ENCODE peak calls at places on chromosomes 6 and 20, in seven cellular contexts. B is stomach; Y is fibroblast of lung; Q is CD4-positive, CD25-positive, alpha-beta regulatory T cell; W is small intestine; S is GM23248; K is right cardiac atrium. I is an unnamed sample. For H3K4me1, the result is how much of the 10 kb centered on the place peaks cover.

GRCh38 chr6:134398453-134398852 is 80.5 kb upstream of the SGK1 start:
- DNase-seq in Q (no peak), W (no peak), S (no peak), Y (no peak), K (no peak), B (no peak), I (peak)

GRCh38 chr6:34518669-34519365 is 37.3 kb downstream of the SPDEF start:
- DNase-seq in Q (no peak), K (no peak), B (no peak), Y (no peak), S (no peak), W (no peak), I (peak)

GRCh38 chr20:56388882-56389281 is 3.1 kb downstream of the AURKA start:
- DNase-seq in K (no peak), Q (no peak), B (no peak), Y (no peak), W (no peak), S (no peak), I (no peak)

GRCh38 chr6:117728626-117729025 is 53.4 kb downstream of the NUS1 start:
- DNase-seq in Q (no peak), S (no peak), W (no peak), Y (no peak), K (no peak), B (no peak), I (no peak)

GRCh38 chr20:46004813-46005505 is 3.7 kb upstream of the MMP9 start:
- DNase-seq in W (peak), K (no peak), Y (no peak), Q (peak), S (no peak), B (peak), I (no peak)

GRCh38 chr6:99219788-99220187 is 129.7 kb downstream of the FAXC start:
- DNase-seq in S (no peak), W (peak), K (no peak), Q (no peak), B (peak), Y (no peak), I (no peak)

GRCh38 chr6:5398530-5398929 is 137.2 kb downstream of the FARS2 start:
- DNase-seq in S (peak), Y (peak), Q (peak), B (no peak), W (peak), K (no peak), I (no peak)

GRCh38 chr20:32526125-32526524 is 59.0 kb downstream of the NOL4L start:
- DNase-seq in B (no peak), K (no peak), Y (no peak), S (no peak), W (no peak), Q (no peak), I (peak)

GRCh38 chr6:144185133-144185836 is 35.0 kb downstream of the STX11 start:
- DNase-seq in Q (no peak), B (no peak), W (no peak), S (peak), K (no peak), Y (no peak), I (no peak)

GRCh38 chr6:92110390-92110789 is 1309.0 kb downstream of the EPHA7 start:
- DNase-seq in Q (no peak), K (no peak), S (no peak), W (peak), Y (no peak), B (no peak), I (no peak)

GRCh38 chr6:39882567-39882953 is 51.7 kb downstream of the MOCS1 start:
- DNase-seq in B (no peak), K (peak), W (no peak), Q (no peak), Y (peak), S (peak), I (no peak)

DNA sequence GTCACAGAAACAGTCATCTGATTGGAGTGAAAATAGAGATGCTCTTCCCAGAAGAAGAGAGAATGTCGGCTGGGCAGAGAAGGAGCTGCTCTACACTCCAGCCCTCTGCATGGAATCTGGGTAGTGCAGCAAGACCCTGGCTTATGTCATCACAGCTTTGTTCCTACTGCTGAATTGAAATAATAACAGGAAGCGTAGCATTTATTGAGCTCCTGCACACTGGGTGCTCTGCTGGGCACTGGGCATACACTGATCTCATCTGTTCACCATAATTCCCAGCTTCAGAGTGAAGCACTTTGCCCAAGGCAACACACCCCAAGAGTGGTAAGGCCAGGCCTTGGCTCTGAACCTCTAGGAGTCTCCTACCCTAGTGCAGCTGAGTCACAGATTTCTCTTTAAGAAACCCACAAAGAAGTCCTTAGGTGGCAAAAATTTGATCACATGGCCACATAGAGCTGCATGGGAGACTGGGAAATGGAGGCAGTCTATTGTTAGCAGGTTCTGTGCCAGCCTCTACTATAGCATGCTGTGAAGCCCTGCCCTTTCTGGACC is 3.9 kb upstream of the SDCBP2 start:
- DNase-seq in Y (no peak), K (no peak), B (no peak), Q (no peak), W (no peak), S (no peak), I (no peak)
- H3K4me1 ChIP-seq in Y (under half), K (under half), B (under half), Q (under half), W (under half), S (under half), I (half or more)

DNA sequence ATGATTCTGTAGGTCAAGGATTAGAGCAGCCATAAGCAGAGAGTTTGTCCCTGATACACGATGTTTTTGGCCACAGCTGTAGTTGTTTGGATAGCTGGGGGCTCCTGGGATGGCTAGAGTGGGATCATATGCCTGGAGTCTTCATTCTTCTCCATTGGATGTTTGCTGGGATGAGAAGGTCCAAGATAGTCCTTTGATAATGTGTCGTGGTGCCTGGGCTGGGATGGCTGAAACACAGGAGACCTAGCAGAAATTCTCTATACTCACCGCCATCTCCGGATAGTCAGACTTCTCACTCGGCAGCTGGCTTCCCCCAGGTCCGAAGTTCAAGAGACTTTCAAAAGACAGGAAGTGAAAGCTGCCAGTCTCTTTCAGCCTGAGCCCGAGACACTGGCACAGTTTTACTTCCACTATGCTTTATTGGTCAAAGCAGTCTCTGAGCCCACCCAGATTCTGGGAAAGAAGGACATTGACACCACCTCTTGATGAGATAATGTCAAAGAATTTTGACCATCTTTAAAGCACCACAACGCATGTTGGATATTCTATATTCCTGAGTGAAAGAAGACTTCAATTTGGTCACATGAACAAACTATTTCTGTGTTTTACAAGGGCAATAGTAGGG is 16.0 kb downstream of the MARCKS start:
- DNase-seq in Q (no peak), W (peak), B (peak), Y (no peak), S (no peak), K (peak), I (peak)
- H3K4me3 ChIP-seq in Q (no peak), W (no peak), B (peak), Y (no peak), S (no peak), K (peak), I (peak)

DNA sequence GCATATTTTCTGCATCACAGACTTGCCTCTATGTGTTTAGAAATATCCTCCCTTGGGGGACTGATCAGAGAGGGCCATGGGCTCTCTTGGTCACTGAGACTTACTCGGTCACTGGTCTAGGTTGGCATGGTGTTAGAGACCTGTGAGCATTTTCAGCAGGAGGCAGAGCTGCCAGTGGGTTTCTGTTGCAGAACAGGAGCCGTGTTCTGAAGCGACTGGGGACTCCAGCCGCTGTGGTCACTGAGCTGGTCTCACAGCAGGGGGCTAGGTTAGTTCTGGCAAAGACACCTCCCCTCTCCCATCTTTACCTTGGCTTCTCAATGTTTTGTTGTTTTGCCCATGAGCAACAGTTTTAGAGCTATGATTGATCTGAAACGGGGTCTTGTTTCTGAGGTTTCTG is 8.7 kb downstream of the TMEM181 start:
- DNase-seq in S (no peak), W (no peak), Q (no peak), K (no peak), B (no peak), Y (no peak), I (no peak)
- H3K4me1 ChIP-seq in S (under half), W (under half), Q (half or more), K (under half), B (under half), Y (under half), I (under half)

GRCh38 chr6:35718911-35719381 is 17.9 kb upstream of the ARMC12 start:
- DNase-seq in B (no peak), Y (peak), W (no peak), K (peak), S (no peak), Q (no peak), I (no peak)

GRCh38 chr6:35717449-35718353 is 19.1 kb upstream of the ARMC12 start:
- DNase-seq in S (no peak), B (no peak), Q (no peak), W (no peak), K (no peak), Y (no peak), I (no peak)

GRCh38 chr6:35719407-35719829 is 17.4 kb upstream of the ARMC12 start:
- DNase-seq in B (no peak), Q (no peak), Y (no peak), K (no peak), S (no peak), W (no peak), I (no peak)

GRCh38 chr6:35716798-35717197 is 20.0 kb upstream of the ARMC12 start:
- DNase-seq in W (peak), Y (no peak), B (no peak), K (no peak), S (no peak), Q (no peak), I (no peak)

GRCh38 chr6:35718354-35718695 is 18.5 kb upstream of the ARMC12 start:
- DNase-seq in W (no peak), K (no peak), Q (no peak), Y (no peak), B (no peak), S (no peak), I (no peak)
- H3K4me3 ChIP-seq in W (no peak), K (no peak), Q (no peak), Y (no peak), B (no peak), S (no peak), I (no peak)

GRCh38 chr20:474581-474980 is 12.2 kb upstream of the TBC1D20 start:
- DNase-seq in K (no peak), B (no peak), W (no peak), Q (no peak), S (no peak), Y (peak), I (no peak)
- H3K4me1 ChIP-seq in K (under half), B (under half), W (under half), Q (under half), S (under half), Y (under half), I (under half)

GRCh38 chr6:166957805-166958076 is 1.4 kb upstream of the RNASET2 start:
- DNase-seq in K (no peak), S (no peak), Q (no peak), B (no peak), Y (no peak), W (no peak), I (no peak)
- H3K4me3 ChIP-seq in K (no peak), S (no peak), Q (peak), B (no peak), Y (no peak), W (no peak), I (peak)